ENCODE peak calls at places on chromosomes 11 and 22, in four cellular contexts. Q, D, H and X are unnamed samples.

GRCh38 chr11:8684600-8685290 is 2.2 kb downstream of the RPL27A start:
- DNase-seq in Q (no peak), D (no peak), H (no peak), X (no peak)

GRCh38 chr11:74636633-74637184 is 44.3 kb downstream of the POLD3 start:
- DNase-seq in Q (peak; percentile 67), D (no peak), H (peak; percentile 95), X (peak; percentile 82)

GRCh38 chr11:124510279-124510678 is 33.2 kb downstream of the OR8B12 start:
- DNase-seq in Q (no peak), D (no peak), H (no peak), X (no peak)

GRCh38 chr11:1442163-1442562 is 44.4 kb downstream of the MOB2 start:
- DNase-seq in Q (peak; percentile 65), D (no peak), H (no peak), X (no peak)

GRCh38 chr11:18641677-18642076 is 7.5 kb upstream of the SPTY2D1 start:
- DNase-seq in Q (no peak), D (no peak), H (no peak), X (no peak)

GRCh38 chr22:30474683-30475424 is 3.0 kb upstream of the SEC14L3 start:
- DNase-seq in Q (no peak), D (no peak), H (no peak), X (peak; percentile 25)

GRCh38 chr11:64369440-64370135 is 10.6 kb downstream of the RPS6KA4 start:
- DNase-seq in Q (no peak), D (no peak), H (no peak), X (no peak)

GRCh38 chr22:44410396-44411056 is 87.5 kb downstream of the RTL6 start:
- DNase-seq in Q (no peak), D (no peak), H (no peak), X (no peak)

GRCh38 chr11:82864268-82864667 is 36.0 kb downstream of the PRCP start:
- DNase-seq in Q (peak; percentile 54), D (no peak), H (peak; percentile 81), X (peak; percentile 43)